ENCODE peak calls at places on chromosome 14, in seven cellular contexts. J is CD8-positive, alpha-beta T cell; I is ovary; O is HFFc6; G is PC-3; R is AG10803; W is IMR-90. K is an unnamed sample.

GRCh38 chr14:91879196-91879595 is 11.9 kb upstream of the TC2N start:
- DNase-seq in J (no peak), I (no peak), O (no peak), G (no peak), R (peak; percentile 55), W (no peak), K (no peak)

GRCh38 chr14:91920526-91920925 is 27.0 kb downstream of the FBLN5 start:
- DNase-seq in J (no peak), I (no peak), O (no peak), G (no peak), R (no peak), W (no peak), K (no peak)

GRCh38 chr14:23568021-23568599 is 519 bp upstream of the AP1G2 start:
- DNase-seq in J (no peak), I (no peak), O (no peak), G (no peak), R (no peak), W (no peak), K (no peak)

GRCh38 chr14:102579696-102580551 is 12.5 kb upstream of the RCOR1 start:
- DNase-seq in J (no peak), I (no peak), O (peak; percentile 86), G (peak; percentile 81), R (peak; percentile 84), W (peak; percentile 76), K (no peak)

GRCh38 chr14:55151601-55152000 is 22.5 kb downstream of the LGALS3 start:
- DNase-seq in J (no peak), I (no peak), O (no peak), G (no peak), R (peak; percentile 33), W (peak; percentile 52), K (no peak)

GRCh38 chr14:98956616-98957015 is 315.4 kb downstream of the BCL11B start:
- DNase-seq in J (no peak), I (no peak), O (no peak), G (no peak), R (no peak), W (no peak), K (no peak)

GRCh38 chr14:32453857-32454810 is 125.0 kb downstream of the AKAP6 start:
- DNase-seq in J (no peak), I (no peak), O (peak; percentile 35), G (no peak), R (peak; percentile 76), W (peak; percentile 16), K (no peak)

GRCh38 chr14:51209457-51209856 is 30.6 kb upstream of the TMX1 start:
- DNase-seq in J (no peak), I (no peak), O (no peak), G (no peak), R (no peak), W (no peak), K (no peak)

GRCh38 chr14:70254476-70254961 is 65.8 kb upstream of the SLC8A3 start:
- DNase-seq in J (no peak), I (no peak), O (no peak), G (peak; percentile 55), R (peak; percentile 6), W (peak; percentile 1), K (peak; percentile 61)

GRCh38 chr14:106080922-106081321 is 554.5 kb downstream of the TMEM121 start:
- DNase-seq in J (no peak), I (no peak), O (no peak), G (no peak), R (no peak), W (no peak), K (no peak)

GRCh38 chr14:96581026-96581425 is 78.8 kb downstream of the PAPOLA start:
- DNase-seq in J (no peak), I (no peak), O (no peak), G (no peak), R (no peak), W (no peak), K (no peak)

GRCh38 chr14:69712637-69713088 is 54.3 kb upstream of the SRSF5 start:
- DNase-seq in J (no peak), I (no peak), O (no peak), G (no peak), R (no peak), W (no peak), K (no peak)

GRCh38 chr14:29650554-29651269 is 276.9 kb downstream of the PRKD1 start:
- DNase-seq in J (no peak), I (no peak), O (no peak), G (no peak), R (no peak), W (no peak), K (no peak)

GRCh38 chr14:95896628-95897027 is 20.0 kb downstream of the TUNAR start:
- DNase-seq in J (no peak), I (no peak), O (no peak), G (no peak), R (no peak), W (no peak), K (no peak)

GRCh38 chr14:92315050-92315785 is 7.7 kb upstream of the SLC24A4 start:
- DNase-seq in J (no peak), I (no peak), O (no peak), G (no peak), R (no peak), W (no peak), K (no peak)

GRCh38 chr14:89455412-89455811 is 38.4 kb upstream of the FOXN3 start:
- DNase-seq in J (no peak), I (no peak), O (no peak), G (no peak), R (no peak), W (no peak), K (no peak)

GRCh38 chr14:78790262-78790661 is 620.1 kb downstream of the NRXN3 start:
- DNase-seq in J (no peak), I (no peak), O (no peak), G (no peak), R (no peak), W (no peak), K (peak; percentile 16)

GRCh38 chr14:74531467-74531866 is 37.9 kb downstream of the ISCA2 start:
- DNase-seq in J (no peak), I (no peak), O (peak; percentile 32), G (peak; percentile 56), R (peak; percentile 51), W (peak; percentile 22), K (no peak)

GRCh38 chr14:67562776-67563150 is 29.7 kb downstream of the PLEKHH1 start:
- DNase-seq in J (no peak), I (no peak), O (no peak), G (no peak), R (no peak), W (no peak), K (no peak)

GRCh38 chr14:58272589-58273372 is 25.6 kb upstream of the ARID4A start:
- DNase-seq in J (no peak), I (no peak), O (peak; percentile 37), G (peak; percentile 70), R (peak; percentile 22), W (peak; percentile 53), K (no peak)

DNA sequence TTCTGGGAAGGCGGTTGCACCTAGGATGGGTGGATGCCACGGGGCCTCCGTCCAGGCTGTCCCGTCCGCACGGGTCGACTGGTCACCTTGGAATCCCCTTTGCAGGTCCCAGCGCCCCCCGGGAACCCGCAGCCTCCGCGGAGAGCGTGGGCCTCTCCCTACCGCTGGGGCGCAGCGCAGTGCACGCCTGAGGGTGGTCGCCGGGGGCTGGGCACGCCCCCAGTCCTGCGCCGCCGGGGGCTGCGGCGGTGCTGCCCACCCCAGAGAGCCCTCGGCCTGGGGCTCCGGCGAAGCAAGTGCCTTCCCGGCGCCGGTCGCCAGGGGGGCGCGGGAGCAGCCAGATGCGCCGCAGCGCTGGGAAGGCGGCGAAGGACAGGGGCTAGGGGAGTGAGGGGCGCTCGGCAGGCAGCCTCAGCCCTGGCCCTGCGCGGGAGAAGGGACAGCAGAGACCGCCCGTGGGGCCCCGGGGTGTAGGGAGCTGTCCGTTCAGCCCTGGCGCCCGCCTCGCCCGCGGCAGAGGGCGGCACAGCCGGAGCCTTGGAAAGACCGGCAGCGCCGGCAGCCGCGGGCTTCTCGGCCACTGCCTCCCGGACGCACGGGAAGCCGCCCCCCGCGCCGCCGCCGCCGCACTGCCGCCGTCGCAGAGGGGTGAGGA is 527 bp downstream of the ZDHHC22 start:
- DNase-seq in J (no peak), I (no peak), O (no peak), G (peak; percentile 49), R (no peak), W (peak; percentile 18), K (peak; percentile 87)
- TF ChIP-seq CTCF in J (no peak), I (peak; percentile 26), O (peak; percentile 68), G (peak; percentile 59), R (peak; percentile 22), W (peak; percentile 9), K (peak; percentile 87)

GRCh38 chr14:100419856-100420255 is 96.7 kb downstream of the SLC25A47 start:
- DNase-seq in J (no peak), I (no peak), O (no peak), G (no peak), R (no peak), W (no peak), K (peak; percentile 21)
- TF ChIP-seq CTCF in J (no peak), I (no peak), O (peak; percentile 34), G (peak; percentile 27), R (no peak), W (no peak), K (peak; percentile 14)

DNA sequence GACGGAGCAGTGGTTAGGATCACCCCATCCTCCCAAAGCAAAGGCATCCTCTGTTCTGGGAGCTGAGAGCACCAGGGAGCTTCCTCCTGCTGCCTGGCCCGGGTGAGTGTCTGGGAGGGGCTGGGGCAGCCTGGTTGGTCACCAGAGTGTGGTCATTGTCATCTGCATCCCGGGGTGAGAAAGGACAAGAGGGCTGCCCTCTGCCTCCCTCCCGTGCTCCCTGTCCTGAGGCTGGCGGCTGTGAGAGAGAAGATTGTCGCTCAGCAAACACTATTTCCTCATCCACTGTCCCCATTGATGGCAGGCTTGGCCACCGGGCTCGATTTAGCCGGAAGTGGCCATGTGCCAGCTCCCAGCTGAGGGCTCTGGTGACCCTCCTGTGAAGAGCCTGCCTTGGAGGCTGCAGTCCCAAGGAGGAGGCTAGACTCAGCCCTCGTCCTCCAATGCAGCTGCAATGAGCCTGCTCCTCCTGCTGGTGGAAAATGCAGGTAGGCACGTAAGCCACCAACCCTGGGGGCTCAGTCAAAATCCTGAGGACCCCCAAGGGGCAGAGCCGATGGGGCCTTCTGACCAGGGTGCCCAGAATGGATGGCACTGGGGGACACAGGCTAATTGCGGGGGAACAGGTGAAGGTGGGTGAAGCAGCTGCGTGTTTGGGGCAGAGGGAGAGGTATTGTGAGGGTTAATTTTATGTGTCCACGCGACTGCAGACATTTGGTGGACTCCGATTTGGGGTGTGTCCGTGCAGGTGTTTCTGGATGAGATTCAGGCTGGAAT is 155.7 kb downstream of the KIF26A start:
- DNase-seq in J (no peak), I (peak; percentile 38), O (no peak), G (peak; percentile 29), R (no peak), W (no peak), K (no peak)
- TF ChIP-seq CTCF in J (no peak), I (no peak), O (peak; percentile 12), G (peak; percentile 68), R (no peak), W (no peak), K (peak; percentile 30)

GRCh38 chr14:61322011-61322798 is 826 bp downstream of the PRKCH start:
- DNase-seq in J (no peak), I (peak; percentile 22), O (no peak), G (peak; percentile 85), R (no peak), W (no peak), K (no peak)

GRCh38 chr14:61320806-61321384 is 484 bp upstream of the PRKCH start:
- DNase-seq in J (no peak), I (no peak), O (no peak), G (peak; percentile 74), R (no peak), W (no peak), K (no peak)

GRCh38 chr14:61319706-61320105 is 1.7 kb upstream of the PRKCH start:
- DNase-seq in J (no peak), I (no peak), O (no peak), G (no peak), R (no peak), W (no peak), K (no peak)

GRCh38 chr14:61322799-61323290 is 1.5 kb downstream of the PRKCH start:
- DNase-seq in J (peak; percentile 34), I (no peak), O (no peak), G (peak; percentile 89), R (no peak), W (peak; percentile 2), K (no peak)

GRCh38 chr14:61321385-61322010 is at the start of gene PRKCH:
- DNase-seq in J (peak; percentile 71), I (peak; percentile 37), O (no peak), G (peak; percentile 90), R (peak; percentile 1), W (peak; percentile 25), K (peak; percentile 74)
- TF ChIP-seq CTCF in J (no peak), I (no peak), O (no peak), G (peak; percentile 58), R (no peak), W (no peak), K (no peak)